ENCODE peak calls at places on chromosomes 4 and X, in seven cellular contexts. Z is activated T-cell treated with anti-CD3 and anti-CD28 coated beads for 48 hours, Y is T-helper 2 cell, J is GM12892, X is WTC11, A is amniotic epithelial cell, R is SJSA1. M is an unnamed sample.
A peak's percentile ranks its signal among the peaks of the same experiment; 100 is the strongest.

GRCh38 chr4:168440442-168441264 is 39.6 kb downstream of the DDX60L start:
- DNase-seq in Z (no peak), Y (no peak), J (no peak), X (no peak), A (peak; percentile 34), R (no peak), M (no peak)

GRCh38 chr4:156723951-156724668 is 247.5 kb downstream of the PDGFC start:
- DNase-seq in Z (no peak), Y (no peak), J (no peak), X (no peak), A (no peak), R (no peak), M (no peak)

GRCh38 chrX:69615323-69615722 is 590 bp upstream of the EDA start:
- DNase-seq in Z (no peak), Y (no peak), J (no peak), X (peak; percentile 22), A (no peak), R (no peak), M (no peak)

GRCh38 chr4:54687887-54688841 is 30.4 kb downstream of the KIT start:
- DNase-seq in Z (no peak), Y (no peak), J (no peak), X (no peak), A (no peak), R (no peak), M (no peak)

GRCh38 chr4:182923796-182924365 is 6.7 kb upstream of the DCTD start:
- DNase-seq in Z (no peak), Y (no peak), J (no peak), X (no peak), A (no peak), R (no peak), M (no peak)

GRCh38 chr4:55029838-55030503 is 95.4 kb downstream of the KDR start:
- DNase-seq in Z (no peak), Y (no peak), J (no peak), X (no peak), A (no peak), R (no peak), M (no peak)

GRCh38 chr4:176435891-176436499 is 116.2 kb downstream of the SPCS3 start:
- DNase-seq in Z (no peak), Y (no peak), J (no peak), X (no peak), A (peak; percentile 24), R (no peak), M (no peak)

GRCh38 chrX:56788229-56788628 is 59.2 kb downstream of the NBDY start:
- DNase-seq in Z (no peak), Y (no peak), J (no peak), X (no peak), A (no peak), R (no peak), M (peak; percentile 45)

GRCh38 chrX:85922821-85923220 is 124.5 kb downstream of the CHM start:
- DNase-seq in Z (no peak), Y (peak; percentile 1), J (no peak), X (no peak), A (peak; percentile 52), R (no peak), M (no peak)

GRCh38 chr4:142353149-142353738 is 492.9 kb downstream of the INPP4B start:
- DNase-seq in Z (no peak), Y (peak; percentile 60), J (no peak), X (no peak), A (peak; percentile 63), R (no peak), M (no peak)

GRCh38 chr4:140137654-140138053 is 16.3 kb downstream of the MAML3 start:
- DNase-seq in Z (no peak), Y (no peak), J (no peak), X (no peak), A (peak; percentile 80), R (no peak), M (no peak)

GRCh38 chr4:27616166-27616565 is 755.5 kb downstream of the STIM2 start:
- DNase-seq in Z (no peak), Y (no peak), J (no peak), X (no peak), A (peak; percentile 2), R (no peak), M (no peak)

GRCh38 chr4:89305712-89306437 is 1.7 kb downstream of the GPRIN3 start:
- DNase-seq in Z (no peak), Y (peak; percentile 87), J (no peak), X (no peak), A (peak; percentile 44), R (no peak), M (no peak)

GRCh38 chr4:23903859-23904438 is 14.1 kb upstream of the PPARGC1A start:
- DNase-seq in Z (no peak), Y (no peak), J (no peak), X (no peak), A (no peak), R (no peak), M (no peak)

GRCh38 chr4:71832049-71832448 is 48.2 kb upstream of the GC start:
- DNase-seq in Z (no peak), Y (no peak), J (no peak), X (no peak), A (no peak), R (no peak), M (no peak)

GRCh38 chr4:87416965-87417364 is 5.4 kb upstream of the NUDT9 start:
- DNase-seq in Z (no peak), Y (no peak), J (no peak), X (no peak), A (no peak), R (no peak), M (no peak)